ENCODE peak calls at places on chromosome 21, in four cellular contexts. One of them, this sample, is unnamed.

GRCh38 chr21:26169061-26169610 is 1.4 kb downstream of the APP start:
- DNase-seq in CD8-positive, alpha-beta T cell: peak
- DNase-seq in IMR-90: peak
- DNase-seq in AG10803: peak
- DNase-seq in this sample: no peak

GRCh38 chr21:42019706-42020105 is 9.5 kb upstream of the ZBTB21 start:
- DNase-seq in CD8-positive, alpha-beta T cell: no peak
- DNase-seq in IMR-90: no peak
- DNase-seq in AG10803: no peak
- DNase-seq in this sample: no peak

GRCh38 chr21:17527240-17527639 is 14.4 kb downstream of the CXADR start:
- DNase-seq in CD8-positive, alpha-beta T cell: no peak
- DNase-seq in IMR-90: peak
- DNase-seq in AG10803: no peak
- DNase-seq in this sample: peak

GRCh38 chr21:17789085-17789484 is 30.1 kb downstream of the C21orf91 start:
- DNase-seq in CD8-positive, alpha-beta T cell: no peak
- DNase-seq in IMR-90: no peak
- DNase-seq in AG10803: no peak
- DNase-seq in this sample: no peak

GRCh38 chr21:43306911-43307676 is 119.8 kb downstream of the SIK1 start:
- DNase-seq in CD8-positive, alpha-beta T cell: no peak
- DNase-seq in IMR-90: peak
- DNase-seq in AG10803: peak
- DNase-seq in this sample: no peak

GRCh38 chr21:27466175-27466574 is 499.3 kb upstream of the ADAMTS5 start:
- DNase-seq in CD8-positive, alpha-beta T cell: no peak
- DNase-seq in IMR-90: no peak
- DNase-seq in AG10803: no peak
- DNase-seq in this sample: no peak

GRCh38 chr21:44485254-44485793 is 30.0 kb downstream of the LRRC3 start:
- DNase-seq in CD8-positive, alpha-beta T cell: peak
- DNase-seq in IMR-90: peak
- DNase-seq in AG10803: peak
- DNase-seq in this sample: no peak

GRCh38 chr21:41477641-41478318 is 30.2 kb downstream of the TMPRSS2 start:
- DNase-seq in CD8-positive, alpha-beta T cell: no peak
- DNase-seq in IMR-90: no peak
- DNase-seq in AG10803: peak
- DNase-seq in this sample: no peak

GRCh38 chr21:45818276-45818903 is 163.2 kb upstream of the COL6A1 start:
- DNase-seq in CD8-positive, alpha-beta T cell: no peak
- DNase-seq in IMR-90: peak
- DNase-seq in AG10803: peak
- DNase-seq in this sample: no peak

GRCh38 chr21:28333455-28334108 is 659.1 kb downstream of the LTN1 start:
- DNase-seq in CD8-positive, alpha-beta T cell: no peak
- DNase-seq in IMR-90: peak
- DNase-seq in AG10803: peak
- DNase-seq in this sample: no peak

GRCh38 chr21:45103966-45104520 is 29.7 kb downstream of the ADARB1 start:
- DNase-seq in CD8-positive, alpha-beta T cell: no peak
- DNase-seq in IMR-90: no peak
- DNase-seq in AG10803: no peak
- DNase-seq in this sample: no peak

GRCh38 chr21:28521932-28522826 is 470.5 kb downstream of the LTN1 start:
- DNase-seq in CD8-positive, alpha-beta T cell: no peak
- DNase-seq in IMR-90: peak
- DNase-seq in AG10803: peak
- DNase-seq in this sample: no peak

GRCh38 chr21:36699026-36699545 is at the start of gene SIM2:
- DNase-seq in CD8-positive, alpha-beta T cell: no peak
- DNase-seq in IMR-90: peak
- DNase-seq in AG10803: peak
- DNase-seq in this sample: no peak

GRCh38 chr21:25988738-25989137 is 181.8 kb downstream of the APP start:
- DNase-seq in CD8-positive, alpha-beta T cell: no peak
- DNase-seq in IMR-90: no peak
- DNase-seq in AG10803: no peak
- DNase-seq in this sample: no peak

GRCh38 chr21:41369915-41370839 is 8.3 kb downstream of the MX2 start:
- DNase-seq in CD8-positive, alpha-beta T cell: no peak
- DNase-seq in IMR-90: no peak
- DNase-seq in AG10803: no peak
- DNase-seq in this sample: no peak

GRCh38 chr21:46469275-46469674 is 10.6 kb downstream of the DIP2A start:
- DNase-seq in CD8-positive, alpha-beta T cell: no peak
- DNase-seq in IMR-90: no peak
- DNase-seq in AG10803: no peak
- DNase-seq in this sample: no peak

GRCh38 chr21:45448283-45448809 is 43.4 kb downstream of the COL18A1 start:
- DNase-seq in CD8-positive, alpha-beta T cell: no peak
- DNase-seq in IMR-90: no peak
- DNase-seq in AG10803: no peak
- DNase-seq in this sample: no peak

GRCh38 chr21:15592957-15593356 is 136.8 kb upstream of the USP25 start:
- DNase-seq in CD8-positive, alpha-beta T cell: no peak
- DNase-seq in IMR-90: no peak
- DNase-seq in AG10803: no peak
- DNase-seq in this sample: no peak

GRCh38 chr21:25607151-25607811 is at the start of gene MRPL39:
- DNase-seq in CD8-positive, alpha-beta T cell: peak
- DNase-seq in IMR-90: peak
- DNase-seq in AG10803: peak
- DNase-seq in this sample: peak

GRCh38 chr21:15557925-15558324 is 171.9 kb upstream of the USP25 start:
- DNase-seq in CD8-positive, alpha-beta T cell: no peak
- DNase-seq in IMR-90: no peak
- DNase-seq in AG10803: no peak
- DNase-seq in this sample: no peak

GRCh38 chr21:28523367-28523766 is 469.3 kb downstream of the LTN1 start:
- DNase-seq in CD8-positive, alpha-beta T cell: no peak
- DNase-seq in IMR-90: no peak
- DNase-seq in AG10803: no peak
- DNase-seq in this sample: no peak

GRCh38 chr21:46289655-46290178 is 3.6 kb downstream of the YBEY start:
- DNase-seq in CD8-positive, alpha-beta T cell: no peak
- DNase-seq in IMR-90: no peak
- DNase-seq in AG10803: no peak
- DNase-seq in this sample: no peak

GRCh38 chr21:15483138-15483780 is 246.5 kb upstream of the USP25 start:
- DNase-seq in CD8-positive, alpha-beta T cell: peak
- DNase-seq in IMR-90: peak
- DNase-seq in AG10803: peak
- DNase-seq in this sample: peak

GRCh38 chr21:45788635-45789506 is 145.3 kb downstream of the PCBP3 start:
- DNase-seq in CD8-positive, alpha-beta T cell: no peak
- DNase-seq in IMR-90: peak
- DNase-seq in AG10803: no peak
- DNase-seq in this sample: peak

GRCh38 chr21:41610042-41610839 is 102.3 kb upstream of the TMPRSS2 start:
- DNase-seq in CD8-positive, alpha-beta T cell: no peak
- DNase-seq in IMR-90: peak
- DNase-seq in AG10803: peak
- DNase-seq in this sample: no peak

GRCh38 chr21:45080639-45081414 is 6.4 kb downstream of the ADARB1 start:
- DNase-seq in CD8-positive, alpha-beta T cell: no peak
- DNase-seq in IMR-90: peak
- DNase-seq in AG10803: peak
- DNase-seq in this sample: no peak

GRCh38 chr21:42513985-42514882 is 582 bp downstream of the SLC37A1 start:
- DNase-seq in CD8-positive, alpha-beta T cell: peak
- DNase-seq in IMR-90: no peak
- DNase-seq in AG10803: no peak
- DNase-seq in this sample: no peak

GRCh38 chr21:42614391-42614790 is 39.0 kb upstream of the PDE9A start:
- DNase-seq in CD8-positive, alpha-beta T cell: no peak
- DNase-seq in IMR-90: no peak
- DNase-seq in AG10803: no peak
- DNase-seq in this sample: no peak

GRCh38 chr21:45328198-45329087 is 40.7 kb upstream of the POFUT2 start:
- DNase-seq in CD8-positive, alpha-beta T cell: no peak
- DNase-seq in IMR-90: no peak
- DNase-seq in AG10803: no peak
- DNase-seq in this sample: no peak

GRCh38 chr21:38241029-38241740 is 15.6 kb upstream of the KCNJ15 start:
- DNase-seq in CD8-positive, alpha-beta T cell: no peak
- DNase-seq in IMR-90: no peak
- DNase-seq in AG10803: peak
- DNase-seq in this sample: no peak
- H3K4me3 ChIP-seq in CD8-positive, alpha-beta T cell: no peak
- H3K4me3 ChIP-seq in IMR-90: no peak
- H3K4me3 ChIP-seq in AG10803: no peak
- H3K4me3 ChIP-seq in this sample: no peak

GRCh38 chr21:33018707-33019455 is 6.9 kb upstream of the OLIG2 start:
- DNase-seq in CD8-positive, alpha-beta T cell: no peak
- DNase-seq in IMR-90: no peak
- DNase-seq in AG10803: no peak
- DNase-seq in this sample: no peak
- TF ChIP-seq CTCF in CD8-positive, alpha-beta T cell: no peak
- TF ChIP-seq CTCF in IMR-90: no peak
- TF ChIP-seq CTCF in AG10803: no peak
- TF ChIP-seq CTCF in this sample: no peak

DNA sequence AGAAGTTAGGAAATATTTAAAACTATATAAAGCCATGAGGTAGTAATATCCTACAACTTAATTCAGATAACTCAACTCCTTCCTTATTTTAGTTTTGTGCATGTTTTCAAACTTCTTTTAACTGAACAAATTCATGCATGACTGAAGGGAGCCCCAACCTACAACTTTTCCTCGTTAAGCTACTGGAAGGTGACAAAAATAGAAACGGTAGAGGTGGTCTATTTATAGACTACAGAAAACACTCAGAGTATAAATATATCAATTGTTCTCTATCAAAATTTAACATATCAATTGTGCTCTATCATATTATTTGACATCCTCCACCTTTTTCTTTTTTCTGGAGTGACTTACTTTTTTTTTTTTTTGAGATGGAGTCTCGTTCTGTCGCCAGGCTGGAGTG is 16.8 kb downstream of the SYNJ1 start:
- DNase-seq in CD8-positive, alpha-beta T cell: no peak
- DNase-seq in IMR-90: no peak
- DNase-seq in AG10803: no peak
- DNase-seq in this sample: no peak
- H3K4me3 ChIP-seq in CD8-positive, alpha-beta T cell: no peak
- H3K4me3 ChIP-seq in IMR-90: no peak
- H3K4me3 ChIP-seq in AG10803: no peak
- H3K4me3 ChIP-seq in this sample: no peak

DNA sequence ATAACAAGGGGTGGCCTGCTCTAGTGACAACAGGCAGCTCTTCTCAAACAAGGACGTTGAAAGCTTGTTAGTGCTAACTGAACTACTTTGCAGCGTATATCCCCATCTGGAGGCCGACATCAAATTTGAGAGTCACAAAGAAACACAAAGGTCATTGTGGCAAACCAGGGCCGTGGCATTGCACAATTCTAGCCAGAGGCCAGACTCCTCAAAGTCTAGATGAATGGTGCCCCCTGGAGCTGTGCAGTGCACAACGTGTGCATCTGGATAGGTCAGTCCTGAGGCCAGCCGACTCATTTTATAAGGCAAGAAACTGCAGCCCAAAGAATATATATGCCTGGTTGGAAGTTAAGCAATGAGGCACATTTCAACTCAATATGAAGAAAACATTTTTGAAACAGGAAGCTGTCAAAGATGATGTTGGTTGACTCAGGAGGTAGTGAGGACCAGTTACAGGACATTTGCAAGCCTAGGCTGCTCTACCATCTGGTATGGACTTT is 459.3 kb upstream of the RUNX1 start:
- DNase-seq in CD8-positive, alpha-beta T cell: no peak
- DNase-seq in IMR-90: peak
- DNase-seq in AG10803: peak
- DNase-seq in this sample: no peak
- TF ChIP-seq CTCF in CD8-positive, alpha-beta T cell: no peak
- TF ChIP-seq CTCF in IMR-90: peak
- TF ChIP-seq CTCF in AG10803: peak
- TF ChIP-seq CTCF in this sample: no peak

GRCh38 chr21:29788752-29789151 is 151.0 kb downstream of the GRIK1 start:
- DNase-seq in CD8-positive, alpha-beta T cell: no peak
- DNase-seq in IMR-90: no peak
- DNase-seq in AG10803: no peak
- DNase-seq in this sample: no peak
- H3K4me3 ChIP-seq in CD8-positive, alpha-beta T cell: no peak
- H3K4me3 ChIP-seq in IMR-90: no peak
- H3K4me3 ChIP-seq in AG10803: no peak
- H3K4me3 ChIP-seq in this sample: no peak